ENCODE peak calls at places on chromosomes 3 and 15, in five cellular contexts. One of them, this sample, is unnamed.
A peak's percentile ranks its signal among the peaks of the same experiment; 100 is the strongest.

GRCh38 chr3:187150599-187150998 is 11.3 kb upstream of the RPL39L start:
- DNase-seq in HCT116: no peak
- DNase-seq in GM12878: no peak
- DNase-seq in HepG2: peak; percentile 34
- DNase-seq in K562: no peak
- DNase-seq in this sample: no peak

GRCh38 chr15:75597667-75598341 is 18.7 kb upstream of the PTPN9 start:
- DNase-seq in HCT116: no peak
- DNase-seq in GM12878: no peak
- DNase-seq in HepG2: no peak
- DNase-seq in K562: no peak
- DNase-seq in this sample: no peak

GRCh38 chr15:79010278-79010677 is 65.4 kb upstream of the CTSH start:
- DNase-seq in HCT116: no peak
- DNase-seq in GM12878: no peak
- DNase-seq in HepG2: no peak
- DNase-seq in K562: no peak
- DNase-seq in this sample: no peak

GRCh38 chr3:187136936-187137335 is 2.4 kb downstream of the RPL39L start:
- DNase-seq in HCT116: peak; percentile 40
- DNase-seq in GM12878: no peak
- DNase-seq in HepG2: no peak
- DNase-seq in K562: no peak
- DNase-seq in this sample: no peak

GRCh38 chr3:38138347-38139190 is at the start of gene MYD88:
- DNase-seq in HCT116: no peak
- DNase-seq in GM12878: no peak
- DNase-seq in HepG2: peak; percentile 63
- DNase-seq in K562: peak; percentile 73
- DNase-seq in this sample: peak; percentile 55

GRCh38 chr3:185647880-185648210 is 61.8 kb downstream of the SENP2 start:
- DNase-seq in HCT116: no peak
- DNase-seq in GM12878: no peak
- DNase-seq in HepG2: no peak
- DNase-seq in K562: no peak
- DNase-seq in this sample: no peak

GRCh38 chr3:139434764-139435291 is 41.5 kb downstream of the RBP2 start:
- DNase-seq in HCT116: no peak
- DNase-seq in GM12878: no peak
- DNase-seq in HepG2: no peak
- DNase-seq in K562: no peak
- DNase-seq in this sample: no peak

GRCh38 chr3:62229201-62229600 is 144.1 kb downstream of the FEZF2 start:
- DNase-seq in HCT116: no peak
- DNase-seq in GM12878: no peak
- DNase-seq in HepG2: no peak
- DNase-seq in K562: no peak
- DNase-seq in this sample: no peak

GRCh38 chr15:92116320-92116719 is 262.8 kb downstream of the SLCO3A1 start:
- DNase-seq in HCT116: no peak
- DNase-seq in GM12878: no peak
- DNase-seq in HepG2: no peak
- DNase-seq in K562: no peak
- DNase-seq in this sample: no peak

GRCh38 chr3:182138388-182138787 is 426.7 kb downstream of the SOX2 start:
- DNase-seq in HCT116: no peak
- DNase-seq in GM12878: no peak
- DNase-seq in HepG2: no peak
- DNase-seq in K562: no peak
- DNase-seq in this sample: no peak

GRCh38 chr3:46228259-46229222 is 13.7 kb upstream of the CCR3 start:
- DNase-seq in HCT116: no peak
- DNase-seq in GM12878: no peak
- DNase-seq in HepG2: no peak
- DNase-seq in K562: no peak
- DNase-seq in this sample: no peak

GRCh38 chr3:51646091-51646490 is 25.0 kb upstream of the TEX264 start:
- DNase-seq in HCT116: no peak
- DNase-seq in GM12878: no peak
- DNase-seq in HepG2: no peak
- DNase-seq in K562: no peak
- DNase-seq in this sample: no peak

GRCh38 chr3:177807150-177807875 is 610.0 kb upstream of the TBL1XR1 start:
- DNase-seq in HCT116: no peak
- DNase-seq in GM12878: no peak
- DNase-seq in HepG2: no peak
- DNase-seq in K562: no peak
- DNase-seq in this sample: no peak

GRCh38 chr3:182683335-182684257 is 109.7 kb upstream of the ATP11B start:
- DNase-seq in HCT116: peak; percentile 51
- DNase-seq in GM12878: peak; percentile 36
- DNase-seq in HepG2: peak; percentile 48
- DNase-seq in K562: peak; percentile 67
- DNase-seq in this sample: peak; percentile 95

GRCh38 chr15:37793851-37794250 is 140.6 kb upstream of the TMCO5A start:
- DNase-seq in HCT116: no peak
- DNase-seq in GM12878: no peak
- DNase-seq in HepG2: no peak
- DNase-seq in K562: no peak
- DNase-seq in this sample: no peak

GRCh38 chr3:83971693-83972092 is 987.1 kb upstream of the CADM2 start:
- DNase-seq in HCT116: no peak
- DNase-seq in GM12878: no peak
- DNase-seq in HepG2: no peak
- DNase-seq in K562: no peak
- DNase-seq in this sample: no peak

GRCh38 chr15:82043130-82043673 is 2.6 kb downstream of the MEX3B start:
- DNase-seq in HCT116: no peak
- DNase-seq in GM12878: no peak
- DNase-seq in HepG2: no peak
- DNase-seq in K562: no peak
- DNase-seq in this sample: no peak

GRCh38 chr15:55774113-55774970 is 31.4 kb upstream of the PRTG start:
- DNase-seq in HCT116: peak; percentile 40
- DNase-seq in GM12878: no peak
- DNase-seq in HepG2: peak; percentile 33
- DNase-seq in K562: peak; percentile 58
- DNase-seq in this sample: peak; percentile 28

GRCh38 chr3:3119393-3119851 is 7.3 kb upstream of the TRNT1 start:
- DNase-seq in HCT116: no peak
- DNase-seq in GM12878: no peak
- DNase-seq in HepG2: no peak
- DNase-seq in K562: no peak
- DNase-seq in this sample: no peak

GRCh38 chr3:7095116-7095515 is 234.2 kb downstream of the GRM7 start:
- DNase-seq in HCT116: no peak
- DNase-seq in GM12878: no peak
- DNase-seq in HepG2: no peak
- DNase-seq in K562: no peak
- DNase-seq in this sample: no peak

GRCh38 chr3:10743366-10744097 is 72.5 kb upstream of the SLC6A11 start:
- DNase-seq in HCT116: no peak
- DNase-seq in GM12878: no peak
- DNase-seq in HepG2: no peak
- DNase-seq in K562: no peak
- DNase-seq in this sample: no peak

DNA sequence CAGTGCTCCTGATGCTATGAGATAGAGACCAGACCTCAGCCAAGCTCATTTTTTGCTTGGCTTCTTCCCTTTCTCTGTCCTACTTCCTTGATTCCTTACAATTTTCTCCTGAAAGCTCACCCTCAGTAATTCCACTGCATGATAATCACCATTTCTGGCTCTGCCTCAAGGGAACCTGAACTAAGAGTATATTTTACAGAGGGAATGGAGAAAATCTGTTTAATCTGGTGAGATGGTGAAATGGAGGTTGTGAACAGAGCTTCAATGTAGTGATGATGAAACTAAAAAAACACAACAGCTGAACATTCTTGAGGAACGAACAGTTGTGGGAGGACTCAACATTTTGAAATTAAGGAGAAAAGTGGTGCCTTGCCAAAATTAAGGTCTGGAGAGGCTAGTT is 16.3 kb downstream of the HHLA2 start:
- DNase-seq in HCT116: no peak
- DNase-seq in GM12878: no peak
- DNase-seq in HepG2: no peak
- DNase-seq in K562: no peak
- DNase-seq in this sample: no peak
- TF ChIP-seq JUND in HCT116: no peak
- TF ChIP-seq JUND in GM12878: no peak
- TF ChIP-seq JUND in HepG2: no peak
- TF ChIP-seq JUND in K562: no peak
- TF ChIP-seq JUND in this sample: no peak

DNA sequence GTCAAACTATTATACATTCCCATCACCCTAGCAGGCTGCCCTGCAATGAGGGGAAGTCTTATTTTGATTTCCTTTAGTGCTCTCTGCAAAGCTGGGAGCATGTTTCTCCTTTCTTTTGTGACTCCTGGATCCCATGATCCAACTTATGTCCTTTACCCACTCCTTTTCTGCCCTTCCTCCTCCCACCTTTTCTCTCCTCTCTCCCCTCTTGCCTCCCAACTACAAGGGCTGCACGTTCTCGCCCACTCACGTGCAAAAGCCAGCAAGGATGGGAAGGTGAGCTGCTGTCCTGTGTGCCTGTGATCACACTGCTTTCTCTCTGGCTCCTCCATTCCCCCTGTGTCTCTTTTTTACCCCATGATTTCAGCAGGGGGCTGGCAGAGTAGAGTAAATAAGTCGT is 6.1 kb downstream of the VIPR1 start:
- DNase-seq in HCT116: no peak
- DNase-seq in GM12878: no peak
- DNase-seq in HepG2: no peak
- DNase-seq in K562: no peak
- DNase-seq in this sample: no peak
- TF ChIP-seq JUND in HCT116: no peak
- TF ChIP-seq JUND in GM12878: no peak
- TF ChIP-seq JUND in HepG2: no peak
- TF ChIP-seq JUND in K562: no peak
- TF ChIP-seq JUND in this sample: no peak

DNA sequence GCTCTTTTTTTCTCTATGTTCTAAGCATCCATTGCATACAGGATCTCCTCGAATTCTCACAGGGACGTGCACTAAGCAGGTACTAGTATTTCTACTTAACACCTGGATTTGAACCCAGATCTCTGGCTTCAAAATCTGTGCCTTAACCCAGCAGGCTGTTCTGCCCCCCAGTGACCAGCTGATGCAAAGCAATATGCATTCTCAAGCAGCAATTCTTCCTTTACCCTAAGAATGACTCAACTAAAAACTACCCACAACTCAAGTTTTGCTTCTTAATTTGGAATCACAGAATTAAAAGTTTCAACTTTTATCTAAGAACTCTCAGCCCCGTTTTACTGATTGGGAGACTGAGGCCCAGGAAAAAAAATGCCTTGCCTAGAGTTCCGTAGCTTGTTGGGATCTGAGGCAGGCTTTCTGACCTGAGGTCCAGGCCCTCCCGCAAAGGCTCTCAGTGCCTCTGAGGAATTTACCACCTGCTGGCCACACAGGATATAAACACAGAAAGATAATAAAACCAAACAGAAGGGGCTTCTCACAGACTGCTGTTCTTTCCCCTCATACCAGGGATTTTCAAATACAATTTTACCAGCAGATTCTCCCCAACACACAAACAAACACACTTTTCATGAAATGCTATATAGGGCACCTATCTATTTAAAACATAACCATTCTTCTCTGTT is 115.4 kb upstream of the RAD18 start:
- DNase-seq in HCT116: peak; percentile 3
- DNase-seq in GM12878: no peak
- DNase-seq in HepG2: peak; percentile 9
- DNase-seq in K562: peak; percentile 53
- DNase-seq in this sample: no peak
- TF ChIP-seq JUND in HCT116: no peak
- TF ChIP-seq JUND in GM12878: no peak
- TF ChIP-seq JUND in HepG2: no peak
- TF ChIP-seq JUND in K562: no peak
- TF ChIP-seq JUND in this sample: no peak

GRCh38 chr3:71446260-71446659 is 137.3 kb downstream of the FOXP1 start:
- DNase-seq in HCT116: no peak
- DNase-seq in GM12878: no peak
- DNase-seq in HepG2: no peak
- DNase-seq in K562: no peak
- DNase-seq in this sample: no peak

GRCh38 chr3:71444861-71445259 is 138.7 kb downstream of the FOXP1 start:
- DNase-seq in HCT116: no peak
- DNase-seq in GM12878: no peak
- DNase-seq in HepG2: no peak
- DNase-seq in K562: no peak
- DNase-seq in this sample: no peak

GRCh38 chr3:71443332-71443731 is 140.2 kb downstream of the FOXP1 start:
- DNase-seq in HCT116: no peak
- DNase-seq in GM12878: no peak
- DNase-seq in HepG2: no peak
- DNase-seq in K562: no peak
- DNase-seq in this sample: no peak

GRCh38 chr3:71442648-71443047 is 140.9 kb downstream of the FOXP1 start:
- DNase-seq in HCT116: no peak
- DNase-seq in GM12878: no peak
- DNase-seq in HepG2: no peak
- DNase-seq in K562: no peak
- DNase-seq in this sample: no peak

DNA sequence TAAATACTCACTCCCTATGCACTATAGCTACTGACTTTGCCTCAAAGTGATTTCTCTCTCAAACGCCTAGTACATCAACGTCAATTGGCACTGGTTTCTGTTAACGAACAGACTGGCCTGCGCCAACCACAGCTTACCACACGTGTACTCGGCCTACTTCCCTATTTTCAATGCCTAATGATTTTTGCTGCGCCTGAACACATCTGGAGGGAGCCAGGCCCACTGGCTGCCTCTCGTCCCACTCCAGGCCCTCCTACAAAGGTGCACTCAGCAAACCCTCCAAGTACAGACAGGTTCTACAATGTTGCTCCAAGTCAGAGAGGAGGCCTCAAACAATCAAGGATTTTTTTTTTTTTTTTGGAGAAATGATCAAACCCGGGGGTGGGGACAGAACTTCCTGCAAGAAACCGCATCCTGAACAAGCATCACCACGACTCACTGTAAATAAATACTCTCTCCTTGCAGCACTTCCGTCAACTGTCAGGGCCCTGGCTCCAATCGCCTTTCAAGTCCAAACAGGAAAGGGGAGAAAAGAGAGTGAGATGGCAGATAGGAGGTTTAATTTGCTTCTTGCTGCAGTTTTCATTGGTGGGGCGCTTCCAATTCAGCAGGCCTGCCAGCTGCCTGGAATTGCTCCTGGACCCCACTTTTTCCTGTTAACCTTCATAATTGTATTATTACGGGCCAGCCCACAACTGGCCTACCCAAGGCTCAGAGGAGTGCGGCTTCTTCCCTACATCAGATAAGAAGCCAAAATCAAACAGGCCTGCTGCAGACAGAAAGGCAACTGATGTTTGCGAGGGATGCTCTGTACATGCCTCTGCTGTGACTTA is 139.3 kb downstream of the FOXP1 start:
- DNase-seq in HCT116: no peak
- DNase-seq in GM12878: peak; percentile 82
- DNase-seq in HepG2: no peak
- DNase-seq in K562: no peak
- DNase-seq in this sample: peak; percentile 74
- TF ChIP-seq JUND in HCT116: no peak
- TF ChIP-seq JUND in GM12878: no peak
- TF ChIP-seq JUND in HepG2: no peak
- TF ChIP-seq JUND in K562: no peak
- TF ChIP-seq JUND in this sample: no peak

GRCh38 chr3:42732196-42732828 is 29.7 kb upstream of the HHATL start:
- DNase-seq in HCT116: no peak
- DNase-seq in GM12878: no peak
- DNase-seq in HepG2: peak; percentile 96
- DNase-seq in K562: no peak
- DNase-seq in this sample: no peak
- TF ChIP-seq JUND in HCT116: no peak
- TF ChIP-seq JUND in GM12878: no peak
- TF ChIP-seq JUND in HepG2: no peak
- TF ChIP-seq JUND in K562: no peak
- TF ChIP-seq JUND in this sample: no peak

This sample was measured in T47D.